ENCODE peak calls at places on chromosomes 2 and 18, in six cellular contexts. F is SW 1271, A is nephron progenitor cell, B is tibial artery, S is Calu3, R is AG04450. J is an unnamed sample.

GRCh38 chr18:58013241-58014211 is 30.5 kb upstream of the NEDD4L start:
- DNase-seq in F (no peak), B (no peak), A (no peak), S (peak; percentile 49), R (no peak), J (no peak)

GRCh38 chr18:51513525-51513924 is 316.0 kb upstream of the MEX3C start:
- DNase-seq in S (no peak), R (no peak), A (no peak), B (no peak), F (no peak), J (no peak)

GRCh38 chr18:69947361-69948106 is at the start of gene CD226:
- DNase-seq in A (no peak), B (no peak), R (no peak), F (no peak), S (no peak), J (no peak)

GRCh38 chr2:62744603-62745002 is 39.1 kb downstream of the EHBP1 start:
- DNase-seq in B (no peak), R (no peak), F (no peak), A (no peak), S (no peak), J (no peak)

GRCh38 chr18:44729631-44730101 is 49.0 kb downstream of the SETBP1 start:
- DNase-seq in R (peak; percentile 32), B (no peak), S (no peak), A (no peak), F (no peak), J (no peak)

GRCh38 chr2:173874899-173875247 is 90.3 kb downstream of the SP3 start:
- DNase-seq in F (no peak), B (no peak), R (no peak), A (peak; percentile 10), S (no peak), J (no peak)

GRCh38 chr2:82792316-82792715 is 1666.8 kb downstream of the SUCLG1 start:
- DNase-seq in S (no peak), F (no peak), R (no peak), A (no peak), B (no peak), J (no peak)

GRCh38 chr2:137857871-137858270 is 106.4 kb upstream of the HNMT start:
- DNase-seq in S (no peak), A (no peak), F (no peak), R (no peak), B (no peak), J (no peak)

GRCh38 chr2:19841918-19842693 is 59.7 kb downstream of the TTC32 start:
- DNase-seq in B (no peak), S (no peak), A (no peak), R (no peak), F (no peak), J (no peak)

GRCh38 chr2:148483675-148484074 is 160.9 kb upstream of the EPC2 start:
- DNase-seq in R (no peak), A (peak; percentile 57), B (no peak), S (no peak), F (no peak), J (no peak)

GRCh38 chr2:60365556-60365955 is 187.9 kb downstream of the BCL11A start:
- DNase-seq in B (no peak), F (no peak), A (no peak), R (no peak), S (no peak), J (no peak)

GRCh38 chr2:188551671-188552070 is 260.0 kb downstream of the GULP1 start:
- DNase-seq in R (no peak), A (no peak), B (no peak), S (no peak), F (no peak), J (no peak)

GRCh38 chr2:225429718-225430117 is 30.2 kb downstream of the NYAP2 start:
- DNase-seq in S (no peak), F (no peak), B (no peak), A (peak; percentile 4), R (no peak), J (no peak)

GRCh38 chr2:136323212-136323611 is 205.3 kb upstream of the CXCR4 start:
- DNase-seq in S (no peak), R (no peak), A (no peak), B (no peak), F (no peak), J (no peak)

GRCh38 chr2:122203523-122203922 is 448.1 kb downstream of the TSN start:
- DNase-seq in S (no peak), R (no peak), B (no peak), F (no peak), A (no peak), J (no peak)

GRCh38 chr2:118224888-118225264 is 136.6 kb downstream of the INSIG2 start:
- DNase-seq in R (no peak), F (no peak), B (no peak), A (no peak), S (no peak), J (no peak)